ENCODE peak calls at places on chromosomes 6 and 20, in six cellular contexts. One of them, this sample, is unnamed.

GRCh38 chr6:12010635-12011275 is 1.4 kb upstream of the HIVEP1 start:
- DNase-seq in NCI-H345: peak
- DNase-seq in endothelial cell of umbilical vein: no peak
- DNase-seq in HTR-8/SVneo: peak
- DNase-seq in HEK293T: peak
- DNase-seq in T-helper 22 cell: no peak
- DNase-seq in this sample: peak

GRCh38 chr6:82205793-82206425 is 41.6 kb downstream of the IBTK start:
- DNase-seq in HEK293T: peak
- DNase-seq in T-helper 22 cell: no peak
- DNase-seq in endothelial cell of umbilical vein: peak
- DNase-seq in NCI-H345: no peak
- DNase-seq in HTR-8/SVneo: no peak
- DNase-seq in this sample: peak

GRCh38 chr6:143579703-143580102 is 68.2 kb upstream of the FUCA2 start:
- DNase-seq in endothelial cell of umbilical vein: peak
- DNase-seq in NCI-H345: no peak
- DNase-seq in HEK293T: no peak
- DNase-seq in HTR-8/SVneo: peak
- DNase-seq in T-helper 22 cell: no peak
- DNase-seq in this sample: no peak

GRCh38 chr6:158571826-158572652 is 12.1 kb downstream of the TMEM181 start:
- DNase-seq in NCI-H345: no peak
- DNase-seq in endothelial cell of umbilical vein: no peak
- DNase-seq in HEK293T: no peak
- DNase-seq in HTR-8/SVneo: no peak
- DNase-seq in T-helper 22 cell: no peak
- DNase-seq in this sample: no peak

GRCh38 chr6:155085582-155086253 is 90.6 kb downstream of the TIAM2 start:
- DNase-seq in endothelial cell of umbilical vein: no peak
- DNase-seq in NCI-H345: no peak
- DNase-seq in HTR-8/SVneo: no peak
- DNase-seq in T-helper 22 cell: no peak
- DNase-seq in HEK293T: no peak
- DNase-seq in this sample: no peak

GRCh38 chr6:127550403-127550802 is 26.6 kb upstream of the C6orf58 start:
- DNase-seq in T-helper 22 cell: no peak
- DNase-seq in endothelial cell of umbilical vein: no peak
- DNase-seq in NCI-H345: no peak
- DNase-seq in HEK293T: no peak
- DNase-seq in HTR-8/SVneo: no peak
- DNase-seq in this sample: peak

GRCh38 chr6:20056350-20056992 is 155.8 kb downstream of the MBOAT1 start:
- DNase-seq in NCI-H345: peak
- DNase-seq in endothelial cell of umbilical vein: peak
- DNase-seq in T-helper 22 cell: no peak
- DNase-seq in HTR-8/SVneo: peak
- DNase-seq in HEK293T: peak
- DNase-seq in this sample: peak

GRCh38 chr6:151805286-151805840 is 2.1 kb upstream of the ESR1 start:
- DNase-seq in NCI-H345: no peak
- DNase-seq in endothelial cell of umbilical vein: no peak
- DNase-seq in T-helper 22 cell: no peak
- DNase-seq in HTR-8/SVneo: no peak
- DNase-seq in HEK293T: no peak
- DNase-seq in this sample: no peak

GRCh38 chr20:35648836-35649235 is 15.9 kb downstream of the CPNE1 start:
- DNase-seq in NCI-H345: no peak
- DNase-seq in HEK293T: no peak
- DNase-seq in HTR-8/SVneo: no peak
- DNase-seq in endothelial cell of umbilical vein: peak
- DNase-seq in T-helper 22 cell: no peak
- DNase-seq in this sample: no peak

GRCh38 chr6:40953486-40953885 is 85.5 kb downstream of the UNC5CL start:
- DNase-seq in endothelial cell of umbilical vein: no peak
- DNase-seq in NCI-H345: no peak
- DNase-seq in HEK293T: no peak
- DNase-seq in T-helper 22 cell: no peak
- DNase-seq in HTR-8/SVneo: no peak
- DNase-seq in this sample: peak

GRCh38 chr20:4006640-4007039 is 8.7 kb downstream of the RNF24 start:
- DNase-seq in endothelial cell of umbilical vein: no peak
- DNase-seq in T-helper 22 cell: no peak
- DNase-seq in HEK293T: peak
- DNase-seq in NCI-H345: no peak
- DNase-seq in HTR-8/SVneo: no peak
- DNase-seq in this sample: no peak

GRCh38 chr20:62027116-62027515 is 38.6 kb downstream of the TAF4 start:
- DNase-seq in endothelial cell of umbilical vein: no peak
- DNase-seq in NCI-H345: no peak
- DNase-seq in HEK293T: no peak
- DNase-seq in HTR-8/SVneo: no peak
- DNase-seq in T-helper 22 cell: no peak
- DNase-seq in this sample: no peak

GRCh38 chr6:160137989-160138835 is 16.6 kb downstream of the SLC22A1 start:
- DNase-seq in NCI-H345: peak
- DNase-seq in endothelial cell of umbilical vein: peak
- DNase-seq in HEK293T: peak
- DNase-seq in T-helper 22 cell: peak
- DNase-seq in HTR-8/SVneo: peak
- DNase-seq in this sample: peak

GRCh38 chr6:351867-352289 is 39.7 kb upstream of the IRF4 start:
- DNase-seq in NCI-H345: no peak
- DNase-seq in T-helper 22 cell: no peak
- DNase-seq in HTR-8/SVneo: no peak
- DNase-seq in endothelial cell of umbilical vein: no peak
- DNase-seq in HEK293T: no peak
- DNase-seq in this sample: no peak

GRCh38 chr6:87534377-87535047 is 55.3 kb downstream of the RARS2 start:
- DNase-seq in T-helper 22 cell: no peak
- DNase-seq in HEK293T: no peak
- DNase-seq in endothelial cell of umbilical vein: no peak
- DNase-seq in HTR-8/SVneo: no peak
- DNase-seq in NCI-H345: no peak
- DNase-seq in this sample: no peak

GRCh38 chr20:3720068-3720467 is 7.7 kb upstream of the SIGLEC1 start:
- DNase-seq in HTR-8/SVneo: no peak
- DNase-seq in endothelial cell of umbilical vein: no peak
- DNase-seq in T-helper 22 cell: no peak
- DNase-seq in NCI-H345: no peak
- DNase-seq in HEK293T: no peak
- DNase-seq in this sample: no peak

GRCh38 chr6:26445934-26446667 is 5.8 kb downstream of the BTN3A3 start:
- DNase-seq in endothelial cell of umbilical vein: no peak
- DNase-seq in NCI-H345: no peak
- DNase-seq in HTR-8/SVneo: no peak
- DNase-seq in HEK293T: no peak
- DNase-seq in T-helper 22 cell: peak
- DNase-seq in this sample: no peak

GRCh38 chr6:33853026-33853425 is 49.2 kb upstream of the MLN start:
- DNase-seq in HTR-8/SVneo: no peak
- DNase-seq in T-helper 22 cell: no peak
- DNase-seq in HEK293T: no peak
- DNase-seq in NCI-H345: no peak
- DNase-seq in endothelial cell of umbilical vein: no peak
- DNase-seq in this sample: no peak

GRCh38 chr6:17405944-17406245 is 12.5 kb downstream of the CAP2 start:
- DNase-seq in T-helper 22 cell: no peak
- DNase-seq in HEK293T: no peak
- DNase-seq in NCI-H345: no peak
- DNase-seq in HTR-8/SVneo: no peak
- DNase-seq in endothelial cell of umbilical vein: no peak
- DNase-seq in this sample: no peak

GRCh38 chr6:2110504-2110903 is 134.9 kb downstream of the GMDS start:
- DNase-seq in NCI-H345: no peak
- DNase-seq in HEK293T: no peak
- DNase-seq in T-helper 22 cell: no peak
- DNase-seq in HTR-8/SVneo: no peak
- DNase-seq in endothelial cell of umbilical vein: peak
- DNase-seq in this sample: no peak

GRCh38 chr20:44615169-44615791 is 32.9 kb downstream of the PKIG start:
- DNase-seq in HEK293T: no peak
- DNase-seq in T-helper 22 cell: no peak
- DNase-seq in endothelial cell of umbilical vein: peak
- DNase-seq in HTR-8/SVneo: no peak
- DNase-seq in NCI-H345: no peak
- DNase-seq in this sample: no peak

GRCh38 chr6:130676077-130676772 is 151.0 kb upstream of the SMLR1 start:
- DNase-seq in endothelial cell of umbilical vein: no peak
- DNase-seq in NCI-H345: peak
- DNase-seq in T-helper 22 cell: no peak
- DNase-seq in HTR-8/SVneo: no peak
- DNase-seq in HEK293T: no peak
- DNase-seq in this sample: peak

GRCh38 chr20:4167261-4168004 is 152.1 kb upstream of the RNF24 start:
- DNase-seq in HTR-8/SVneo: no peak
- DNase-seq in HEK293T: no peak
- DNase-seq in endothelial cell of umbilical vein: no peak
- DNase-seq in NCI-H345: no peak
- DNase-seq in T-helper 22 cell: no peak
- DNase-seq in this sample: no peak

GRCh38 chr20:20012517-20012916 is 4.6 kb upstream of the NAA20 start:
- DNase-seq in endothelial cell of umbilical vein: no peak
- DNase-seq in HTR-8/SVneo: no peak
- DNase-seq in NCI-H345: peak
- DNase-seq in HEK293T: no peak
- DNase-seq in T-helper 22 cell: no peak
- DNase-seq in this sample: no peak

GRCh38 chr6:165704001-165704748 is 41.1 kb upstream of the PDE10A start:
- DNase-seq in endothelial cell of umbilical vein: peak
- DNase-seq in NCI-H345: no peak
- DNase-seq in T-helper 22 cell: no peak
- DNase-seq in HEK293T: no peak
- DNase-seq in HTR-8/SVneo: no peak
- DNase-seq in this sample: no peak

GRCh38 chr6:142945446-142946180 is 637 bp upstream of the HIVEP2 start:
- DNase-seq in HTR-8/SVneo: no peak
- DNase-seq in HEK293T: peak
- DNase-seq in NCI-H345: peak
- DNase-seq in T-helper 22 cell: peak
- DNase-seq in endothelial cell of umbilical vein: no peak
- DNase-seq in this sample: peak

GRCh38 chr6:149513915-149514314 is 29.1 kb upstream of the ZC3H12D start:
- DNase-seq in endothelial cell of umbilical vein: no peak
- DNase-seq in HTR-8/SVneo: no peak
- DNase-seq in NCI-H345: no peak
- DNase-seq in T-helper 22 cell: no peak
- DNase-seq in HEK293T: no peak
- DNase-seq in this sample: no peak

GRCh38 chr6:1572892-1573291 is 36.8 kb upstream of the FOXC1 start:
- DNase-seq in endothelial cell of umbilical vein: no peak
- DNase-seq in T-helper 22 cell: no peak
- DNase-seq in HTR-8/SVneo: no peak
- DNase-seq in HEK293T: no peak
- DNase-seq in NCI-H345: no peak
- DNase-seq in this sample: no peak

GRCh38 chr6:111832833-111833418 is 40.3 kb downstream of the FYN start:
- DNase-seq in NCI-H345: no peak
- DNase-seq in HTR-8/SVneo: no peak
- DNase-seq in endothelial cell of umbilical vein: no peak
- DNase-seq in HEK293T: no peak
- DNase-seq in T-helper 22 cell: no peak
- DNase-seq in this sample: no peak

GRCh38 chr6:136334853-136335252 is 45.2 kb upstream of the BCLAF1 start:
- DNase-seq in HEK293T: no peak
- DNase-seq in endothelial cell of umbilical vein: no peak
- DNase-seq in HTR-8/SVneo: no peak
- DNase-seq in T-helper 22 cell: no peak
- DNase-seq in NCI-H345: no peak
- DNase-seq in this sample: peak

GRCh38 chr20:48725589-48725991 is 102.2 kb downstream of the PREX1 start:
- DNase-seq in HTR-8/SVneo: peak
- DNase-seq in NCI-H345: no peak
- DNase-seq in T-helper 22 cell: no peak
- DNase-seq in HEK293T: no peak
- DNase-seq in endothelial cell of umbilical vein: peak
- DNase-seq in this sample: peak

GRCh38 chr6:125843593-125843992 is 52.8 kb downstream of the NCOA7 start:
- DNase-seq in HTR-8/SVneo: no peak
- DNase-seq in NCI-H345: no peak
- DNase-seq in endothelial cell of umbilical vein: no peak
- DNase-seq in T-helper 22 cell: no peak
- DNase-seq in HEK293T: no peak
- DNase-seq in this sample: no peak

GRCh38 chr20:1336699-1337387 is 7.9 kb upstream of the SDCBP2 start:
- DNase-seq in NCI-H345: no peak
- DNase-seq in T-helper 22 cell: no peak
- DNase-seq in endothelial cell of umbilical vein: peak
- DNase-seq in HEK293T: no peak
- DNase-seq in HTR-8/SVneo: no peak
- DNase-seq in this sample: peak

GRCh38 chr20:6993016-6993415 is 225.5 kb downstream of the BMP2 start:
- DNase-seq in endothelial cell of umbilical vein: no peak
- DNase-seq in HEK293T: no peak
- DNase-seq in T-helper 22 cell: no peak
- DNase-seq in NCI-H345: no peak
- DNase-seq in HTR-8/SVneo: no peak
- DNase-seq in this sample: no peak

GRCh38 chr6:3294921-3295871 is 36.4 kb downstream of the PSMG4 start:
- DNase-seq in HEK293T: no peak
- DNase-seq in HTR-8/SVneo: no peak
- DNase-seq in endothelial cell of umbilical vein: no peak
- DNase-seq in T-helper 22 cell: no peak
- DNase-seq in NCI-H345: no peak
- DNase-seq in this sample: no peak

GRCh38 chr6:105545206-105545920 is 142.5 kb upstream of the PREP start:
- DNase-seq in NCI-H345: no peak
- DNase-seq in endothelial cell of umbilical vein: no peak
- DNase-seq in HEK293T: no peak
- DNase-seq in T-helper 22 cell: no peak
- DNase-seq in HTR-8/SVneo: no peak
- DNase-seq in this sample: no peak

GRCh38 chr6:158405933-158406332 is 93.7 kb downstream of the TULP4 start:
- DNase-seq in NCI-H345: no peak
- DNase-seq in HEK293T: no peak
- DNase-seq in endothelial cell of umbilical vein: no peak
- DNase-seq in T-helper 22 cell: no peak
- DNase-seq in HTR-8/SVneo: no peak
- DNase-seq in this sample: no peak

GRCh38 chr6:148513145-148514071 is 170.8 kb downstream of the SASH1 start:
- DNase-seq in endothelial cell of umbilical vein: no peak
- DNase-seq in T-helper 22 cell: no peak
- DNase-seq in HTR-8/SVneo: no peak
- DNase-seq in HEK293T: no peak
- DNase-seq in NCI-H345: no peak
- DNase-seq in this sample: no peak

GRCh38 chr6:11337306-11337705 is 104.8 kb upstream of the NEDD9 start:
- DNase-seq in HEK293T: no peak
- DNase-seq in endothelial cell of umbilical vein: no peak
- DNase-seq in NCI-H345: no peak
- DNase-seq in HTR-8/SVneo: no peak
- DNase-seq in T-helper 22 cell: no peak
- DNase-seq in this sample: no peak

GRCh38 chr20:7085448-7085847 is 318.0 kb downstream of the BMP2 start:
- DNase-seq in HTR-8/SVneo: no peak
- DNase-seq in endothelial cell of umbilical vein: peak
- DNase-seq in HEK293T: peak
- DNase-seq in T-helper 22 cell: no peak
- DNase-seq in NCI-H345: no peak
- DNase-seq in this sample: no peak

This sample was measured in A673.